ENCODE peak calls at places on chromosomes 2 and 18, in six cellular contexts. Z, V, G, W, E and H are unnamed samples.

GRCh38 chr2:126673215-126673614 is 17.3 kb downstream of the GYPC start:
- DNase-seq in Z (no peak), W (no peak), E (no peak), V (no peak), G (no peak), H (no peak)

GRCh38 chr2:173149491-173149890 is 73.8 kb downstream of the MAP3K20 start:
- DNase-seq in Z (no peak), G (no peak), W (no peak), E (no peak), V (no peak), H (no peak)

GRCh38 chr2:134570676-134571075 is 148.1 kb downstream of the TMEM163 start:
- DNase-seq in V (no peak), G (no peak), Z (no peak), W (no peak), E (no peak), H (no peak)

GRCh38 chr18:32431753-32432152 is 38.9 kb downstream of the GAREM1 start:
- DNase-seq in V (no peak), Z (no peak), G (no peak), W (no peak), E (no peak), H (no peak)

GRCh38 chr2:177797808-177798207 is 274.8 kb downstream of the PDE11A start:
- DNase-seq in E (no peak), W (no peak), Z (no peak), G (no peak), V (no peak), H (no peak)

GRCh38 chr2:216535454-216535995 is 36.9 kb downstream of the RPL37A start:
- DNase-seq in Z (peak), V (peak), G (peak), W (no peak), E (peak), H (no peak)

GRCh38 chr2:71829008-71829407 is 318.7 kb downstream of the CYP26B1 start:
- DNase-seq in V (no peak), W (no peak), Z (no peak), G (no peak), E (no peak), H (no peak)

GRCh38 chr2:69482471-69482870 is 45.2 kb upstream of the NFU1 start:
- DNase-seq in Z (no peak), E (no peak), W (no peak), V (no peak), G (no peak), H (no peak)

GRCh38 chr2:203591642-203592041 is 56.5 kb upstream of the RAPH1 start:
- DNase-seq in E (peak), Z (no peak), V (no peak), G (no peak), W (no peak), H (no peak)

GRCh38 chr2:28232267-28232666 is 160.4 kb upstream of the FOSL2 start:
- DNase-seq in Z (no peak), V (no peak), E (no peak), W (peak), G (no peak), H (no peak)

GRCh38 chr2:112636605-112637288 is 9.0 kb upstream of the SLC20A1 start:
- DNase-seq in G (no peak), W (no peak), V (no peak), Z (no peak), E (no peak), H (peak)

GRCh38 chr2:37181726-37182684 is 6.5 kb downstream of the SULT6B1 start:
- DNase-seq in W (no peak), V (no peak), Z (no peak), G (no peak), E (no peak), H (no peak)

GRCh38 chr2:78202986-78203670 is 681.0 kb upstream of the LRRTM4 start:
- DNase-seq in G (no peak), V (no peak), E (no peak), Z (no peak), W (no peak), H (no peak)

GRCh38 chr2:120396519-120397361 is 50.8 kb downstream of the INHBB start:
- DNase-seq in E (no peak), V (no peak), G (no peak), W (no peak), Z (no peak), H (no peak)

GRCh38 chr2:210503622-210504300 is 27.2 kb upstream of the LANCL1 start:
- DNase-seq in E (no peak), W (no peak), G (no peak), V (no peak), Z (no peak), H (no peak)

GRCh38 chr2:9752441-9753275 is 90.6 kb upstream of the TAF1B start:
- DNase-seq in W (no peak), G (no peak), E (no peak), V (no peak), Z (no peak), H (no peak)

GRCh38 chr2:67867735-67868134 is 195.1 kb downstream of the C1D start:
- DNase-seq in W (no peak), E (no peak), G (no peak), Z (no peak), V (no peak), H (no peak)

GRCh38 chr2:141392517-141393213 is 738.2 kb downstream of the LRP1B start:
- DNase-seq in Z (no peak), V (no peak), W (no peak), G (no peak), E (no peak), H (no peak)

GRCh38 chr2:41101281-41101680 is 649.4 kb upstream of the SLC8A1 start:
- DNase-seq in W (no peak), G (no peak), Z (no peak), E (no peak), V (no peak), H (no peak)

GRCh38 chr2:69217333-69218080 is 169.5 kb downstream of the GFPT1 start:
- DNase-seq in W (no peak), Z (no peak), G (no peak), E (no peak), V (no peak), H (no peak)

GRCh38 chr2:235300368-235301201 is 193.3 kb upstream of the AGAP1 start:
- DNase-seq in E (no peak), V (no peak), G (peak), Z (no peak), W (no peak), H (peak)

GRCh38 chr2:158733430-158733755 is 61.7 kb upstream of the DAPL1 start:
- DNase-seq in W (no peak), E (no peak), G (no peak), V (no peak), Z (no peak), H (no peak)

GRCh38 chr2:88580088-88580487 is 47.2 kb downstream of the EIF2AK3 start:
- DNase-seq in W (no peak), G (no peak), Z (no peak), V (no peak), E (no peak), H (no peak)

GRCh38 chr2:201807452-201807980 is 1.2 kb downstream of the CDK15 start:
- DNase-seq in V (no peak), W (peak), G (peak), E (no peak), Z (no peak), H (no peak)

GRCh38 chr2:79660552-79660951 is 147.7 kb downstream of the CTNNA2 start:
- DNase-seq in E (no peak), W (no peak), V (no peak), Z (no peak), G (no peak), H (no peak)
- TF ChIP-seq CTCF in E (no peak), W (no peak), V (no peak), Z (no peak), G (no peak), H (no peak)

GRCh38 chr2:181465686-181466375 is 8.6 kb downstream of the ITGA4 start:
- DNase-seq in Z (no peak), G (no peak), E (no peak), W (no peak), V (no peak), H (no peak)
- H3K4me3 ChIP-seq in Z (no peak), G (no peak), E (no peak), W (no peak), V (no peak), H (no peak)

GRCh38 chr18:60684843-60685513 is 312.4 kb upstream of the MC4R start:
- DNase-seq in Z (no peak), G (no peak), W (no peak), V (no peak), E (no peak), H (no peak)
- TF ChIP-seq CTCF in Z (no peak), G (no peak), W (peak), V (no peak), E (peak), H (peak)

GRCh38 chr2:219002395-219003266 is 9.4 kb upstream of the CRYBA2 start:
- DNase-seq in Z (peak), G (no peak), E (no peak), V (peak), W (peak), H (peak)
- H3K4me3 ChIP-seq in Z (peak), G (no peak), E (no peak), V (peak), W (peak), H (peak)